ENCODE peak calls at places on chromosomes 3 and 15, in ten cellular contexts. F, I, N, A, G, Y, U, T, D and C are unnamed samples.

GRCh38 chr3:37272743-37273142 is 98.4 kb upstream of the LRRFIP2 start:
- DNase-seq in F (no peak), I (no peak), N (no peak), A (no peak), G (no peak), Y (no peak), U (no peak), T (no peak), D (no peak), C (no peak)

GRCh38 chr3:143595456-143596077 is 252.7 kb downstream of the SLC9A9 start:
- DNase-seq in F (no peak), I (no peak), N (no peak), A (peak), G (no peak), Y (no peak), U (no peak), T (no peak), D (no peak), C (no peak)

GRCh38 chr3:141710888-141711616 is 27.0 kb upstream of the RNF7 start:
- DNase-seq in F (no peak), I (no peak), N (peak), A (no peak), G (peak), Y (peak), U (no peak), T (peak), D (no peak), C (no peak)

GRCh38 chr15:67865331-67865730 is 25.5 kb upstream of the RNU6-1 start:
- DNase-seq in F (no peak), I (no peak), N (no peak), A (no peak), G (peak), Y (no peak), U (no peak), T (no peak), D (no peak), C (no peak)

GRCh38 chr15:63264685-63265302 is 12.6 kb upstream of the APH1B start:
- DNase-seq in F (no peak), I (no peak), N (no peak), A (no peak), G (no peak), Y (peak), U (no peak), T (no peak), D (no peak), C (no peak)

GRCh38 chr3:68988740-68989139 is 24.7 kb downstream of the EOGT start:
- DNase-seq in F (no peak), I (no peak), N (no peak), A (no peak), G (peak), Y (peak), U (no peak), T (no peak), D (no peak), C (no peak)

GRCh38 chr15:25246641-25247417 is 192.0 kb downstream of the UBE3A start:
- DNase-seq in F (no peak), I (no peak), N (no peak), A (no peak), G (no peak), Y (no peak), U (no peak), T (peak), D (peak), C (no peak)

GRCh38 chr3:47098910-47099309 is 65.0 kb downstream of the SETD2 start:
- DNase-seq in F (no peak), I (no peak), N (no peak), A (no peak), G (no peak), Y (no peak), U (no peak), T (no peak), D (no peak), C (no peak)

GRCh38 chr15:59294961-59295741 is 77.5 kb downstream of the MYO1E start:
- DNase-seq in F (no peak), I (no peak), N (peak), A (no peak), G (peak), Y (peak), U (no peak), T (no peak), D (no peak), C (no peak)

GRCh38 chr15:41988896-41989572 is 16.7 kb upstream of the EHD4 start:
- DNase-seq in F (no peak), I (no peak), N (no peak), A (no peak), G (no peak), Y (no peak), U (no peak), T (no peak), D (peak), C (no peak)

GRCh38 chr15:98755138-98755537 is 106.8 kb downstream of the IGF1R start:
- DNase-seq in F (no peak), I (no peak), N (no peak), A (no peak), G (no peak), Y (no peak), U (no peak), T (no peak), D (no peak), C (no peak)

GRCh38 chr3:129556890-129557736 is 14.1 kb downstream of the H1-8 start:
- DNase-seq in F (no peak), I (no peak), N (peak), A (no peak), G (peak), Y (peak), U (no peak), T (no peak), D (no peak), C (no peak)

GRCh38 chr3:159821737-159822136 is 166.9 kb upstream of the IL12A start:
- DNase-seq in F (no peak), I (no peak), N (peak), A (no peak), G (no peak), Y (no peak), U (no peak), T (no peak), D (no peak), C (no peak)

GRCh38 chr3:11907667-11908660 is 61.3 kb upstream of the TAMM41 start:
- DNase-seq in F (no peak), I (no peak), N (peak), A (no peak), G (no peak), Y (no peak), U (no peak), T (no peak), D (no peak), C (no peak)

GRCh38 chr3:140223631-140224030 is 288.6 kb downstream of the CLSTN2 start:
- DNase-seq in F (no peak), I (no peak), N (peak), A (no peak), G (peak), Y (no peak), U (peak), T (no peak), D (no peak), C (no peak)

GRCh38 chr3:155327430-155327829 is 33.9 kb upstream of the STRIT1 start:
- DNase-seq in F (no peak), I (no peak), N (no peak), A (no peak), G (no peak), Y (no peak), U (no peak), T (no peak), D (no peak), C (no peak)

GRCh38 chr15:62972814-62973213 is 69.7 kb upstream of the TPM1 start:
- DNase-seq in F (no peak), I (no peak), N (peak), A (no peak), G (peak), Y (no peak), U (no peak), T (no peak), D (no peak), C (no peak)

GRCh38 chr3:158789592-158789991 is 12.3 kb upstream of the MFSD1 start:
- DNase-seq in F (no peak), I (no peak), N (peak), A (no peak), G (peak), Y (no peak), U (peak), T (no peak), D (no peak), C (peak)

GRCh38 chr15:37860896-37861295 is 73.5 kb upstream of the TMCO5A start:
- DNase-seq in F (no peak), I (no peak), N (no peak), A (no peak), G (no peak), Y (no peak), U (no peak), T (no peak), D (no peak), C (no peak)